ENCODE peak calls at places on chromosome 3, in five cellular contexts. S is HCT116, F is lung, H is WERI-Rb-1, R is GM23338. E is an unnamed sample.
A peak's percentile ranks its signal among the peaks of the same experiment; 100 is the strongest.

GRCh38 chr3:149435936-149436885 is 38.3 kb upstream of the TM4SF4 start:
- DNase-seq in S (no peak), F (no peak), H (no peak), R (peak; percentile 8), E (no peak)

GRCh38 chr3:160956785-160957184 is 148.4 kb downstream of the B3GALNT1 start:
- DNase-seq in S (no peak), F (no peak), H (no peak), R (peak; percentile 45), E (no peak)

GRCh38 chr3:108127301-108127988 is 36.6 kb upstream of the CD47 start:
- DNase-seq in S (no peak), F (no peak), H (no peak), R (no peak), E (no peak)

GRCh38 chr3:62923092-62923491 is 47.9 kb upstream of the CADPS start:
- DNase-seq in S (no peak), F (no peak), H (no peak), R (no peak), E (no peak)

GRCh38 chr3:188749010-188749617 is 422.7 kb upstream of the TPRG1 start:
- DNase-seq in S (peak; percentile 15), F (no peak), H (peak; percentile 45), R (peak; percentile 89), E (no peak)

GRCh38 chr3:182570934-182571594 is 222.2 kb upstream of the ATP11B start:
- DNase-seq in S (no peak), F (no peak), H (no peak), R (no peak), E (no peak)

GRCh38 chr3:112675349-112675748 is 34.4 kb upstream of the CCDC80 start:
- DNase-seq in S (no peak), F (no peak), H (no peak), R (no peak), E (no peak)

GRCh38 chr3:94293793-94294195 is 230.9 kb downstream of the NSUN3 start:
- DNase-seq in S (no peak), F (no peak), H (no peak), R (no peak), E (no peak)

GRCh38 chr3:73427018-73427750 is 197.6 kb downstream of the PDZRN3 start:
- DNase-seq in S (no peak), F (no peak), H (peak; percentile 14), R (no peak), E (no peak)

GRCh38 chr3:37256447-37256846 is 82.1 kb upstream of the LRRFIP2 start:
- DNase-seq in S (no peak), F (no peak), H (peak; percentile 24), R (peak; percentile 59), E (no peak)

GRCh38 chr3:49358884-49359225 is 702 bp upstream of the GPX1 start:
- DNase-seq in S (no peak), F (no peak), H (no peak), R (no peak), E (no peak)

GRCh38 chr3:29333520-29333919 is 52.6 kb downstream of the RBMS3 start:
- DNase-seq in S (no peak), F (no peak), H (no peak), R (no peak), E (no peak)

GRCh38 chr3:101195951-101196713 is 124.2 kb downstream of the IMPG2 start:
- DNase-seq in S (peak; percentile 48), F (no peak), H (no peak), R (peak; percentile 83), E (no peak)

GRCh38 chr3:36312351-36312750 is 68.0 kb upstream of the STAC start:
- DNase-seq in S (no peak), F (no peak), H (no peak), R (no peak), E (no peak)

GRCh38 chr3:26346497-26346896 is 276.1 kb upstream of the LRRC3B start:
- DNase-seq in S (no peak), F (no peak), H (no peak), R (no peak), E (no peak)

GRCh38 chr3:117200962-117201361 is 491.4 kb downstream of the TUSC7 start:
- DNase-seq in S (no peak), F (no peak), H (no peak), R (no peak), E (no peak)

GRCh38 chr3:169131695-169132464 is 531.6 kb downstream of the MECOM start:
- DNase-seq in S (no peak), F (no peak), H (no peak), R (no peak), E (no peak)

GRCh38 chr3:112579697-112580096 is 17.9 kb downstream of the SLC35A5 start:
- DNase-seq in S (no peak), F (no peak), H (no peak), R (no peak), E (no peak)

DNA sequence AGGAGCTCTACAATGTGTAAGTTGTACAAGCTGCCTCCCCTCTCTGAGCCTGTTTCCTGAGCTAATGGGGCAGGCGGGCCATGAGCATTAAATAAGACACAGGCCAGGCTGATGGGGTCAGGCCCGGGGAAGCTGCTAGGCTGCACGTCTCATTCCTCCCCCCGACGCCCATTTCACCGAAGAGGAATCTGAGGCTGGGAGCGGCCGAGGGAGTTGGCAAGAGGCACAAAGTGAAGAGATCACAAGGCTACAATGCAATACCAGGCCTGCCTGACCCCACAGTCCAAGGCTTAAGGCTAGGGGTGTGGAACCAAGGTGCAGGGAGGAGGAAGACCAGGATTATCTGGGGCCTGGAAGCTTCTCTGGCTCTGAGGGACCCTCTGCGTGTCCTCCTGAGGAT is 19.4 kb downstream of the PLXND1 start:
- DNase-seq in S (no peak), F (no peak), H (no peak), R (no peak), E (peak; percentile 75)
- H3K27ac ChIP-seq in S (no peak overlapping the region), F (no peak overlapping the region), H (no peak overlapping the region), R (no peak overlapping the region), E (peak overlapping the region; percentile 11)

GRCh38 chr3:4987374-4988296 is 8.4 kb downstream of the BHLHE40 start:
- DNase-seq in S (no peak), F (no peak), H (no peak), R (no peak), E (no peak)

GRCh38 chr3:4986175-4986610 is 7.0 kb downstream of the BHLHE40 start:
- DNase-seq in S (no peak), F (no peak), H (no peak), R (no peak), E (no peak)

GRCh38 chr3:4988815-4989648 is 9.8 kb downstream of the BHLHE40 start:
- DNase-seq in S (no peak), F (no peak), H (peak; percentile 88), R (no peak), E (peak; percentile 47)

GRCh38 chr3:4985330-4986174 is 6.3 kb downstream of the BHLHE40 start:
- DNase-seq in S (peak; percentile 77), F (no peak), H (peak; percentile 61), R (peak; percentile 28), E (peak; percentile 58)

DNA sequence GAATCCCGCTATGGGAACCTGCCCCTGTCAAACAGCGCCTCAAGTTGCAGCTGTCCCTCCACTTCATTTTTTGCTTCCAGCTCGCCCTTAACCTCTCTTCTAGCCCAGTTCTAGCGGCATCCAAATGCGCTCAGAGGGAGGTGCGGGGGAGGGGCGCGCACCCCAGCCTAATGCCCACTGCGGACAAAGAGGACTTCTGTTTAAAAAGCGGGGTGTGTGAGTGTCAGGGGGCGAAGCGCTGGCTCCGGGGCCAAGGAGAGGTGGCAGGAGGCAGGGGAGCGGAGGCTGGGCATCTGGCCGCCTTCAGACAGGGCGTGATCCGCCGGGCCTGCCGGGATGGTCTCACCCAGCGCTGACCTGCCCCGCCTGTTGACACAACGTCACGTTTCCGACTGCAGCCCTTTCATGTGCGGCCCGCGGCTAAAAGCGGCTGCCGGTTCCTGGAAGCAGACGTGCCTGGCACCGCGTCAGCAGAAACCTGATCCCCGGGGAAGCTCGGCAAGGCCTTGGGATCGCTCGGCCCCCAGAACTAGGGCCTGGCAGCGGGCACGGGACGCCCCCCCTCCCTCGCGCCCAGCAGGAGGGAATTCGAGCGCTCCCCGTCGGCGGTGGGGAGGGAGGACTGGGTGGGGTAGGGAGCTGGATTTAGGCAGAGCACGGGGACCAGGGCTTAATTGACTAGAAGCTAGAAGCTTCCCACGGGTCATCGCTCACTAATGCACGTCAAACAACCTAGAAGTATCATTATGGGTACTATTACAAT is 7.6 kb downstream of the BHLHE40 start:
- DNase-seq in S (peak; percentile 98), F (peak; percentile 97), H (peak; percentile 87), R (peak; percentile 97), E (peak; percentile 99)
- H3K27ac ChIP-seq in S (peak overlapping the region; percentile 46), F (peak overlapping the region; percentile 98), H (peak overlapping the region; percentile 84), R (no peak overlapping the region), E (peak overlapping the region; percentile 96)

DNA sequence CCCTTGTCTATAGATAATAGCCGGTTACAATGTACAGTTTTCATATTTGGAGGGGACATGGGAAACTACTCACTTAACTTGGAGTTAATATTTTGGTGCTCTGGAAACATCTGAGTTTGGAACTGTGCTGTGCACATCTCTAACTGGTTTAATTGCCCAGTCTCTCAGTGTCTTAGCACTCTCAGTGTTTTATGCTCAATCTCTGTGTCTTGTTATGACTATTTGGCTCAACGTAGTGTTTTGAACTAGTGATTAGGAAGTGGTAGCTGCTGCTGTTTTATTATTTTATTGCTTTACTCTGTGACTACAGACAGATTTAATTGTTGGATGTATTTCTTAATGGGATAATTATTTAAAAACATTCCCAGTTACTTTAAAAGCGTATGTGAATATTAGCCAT is 17.0 kb downstream of the FNDC3B start:
- DNase-seq in S (no peak), F (no peak), H (no peak), R (no peak), E (no peak)
- H3K27ac ChIP-seq in S (no peak overlapping the region), F (no peak overlapping the region), H (no peak overlapping the region), R (no peak overlapping the region), E (no peak overlapping the region)

GRCh38 chr3:153043729-153044314 is 118.2 kb upstream of the RAP2B start:
- DNase-seq in S (no peak), F (no peak), H (no peak), R (no peak), E (no peak)
- H3K27ac ChIP-seq in S (no peak overlapping the region), F (no peak overlapping the region), H (no peak overlapping the region), R (no peak overlapping the region), E (no peak overlapping the region)

DNA sequence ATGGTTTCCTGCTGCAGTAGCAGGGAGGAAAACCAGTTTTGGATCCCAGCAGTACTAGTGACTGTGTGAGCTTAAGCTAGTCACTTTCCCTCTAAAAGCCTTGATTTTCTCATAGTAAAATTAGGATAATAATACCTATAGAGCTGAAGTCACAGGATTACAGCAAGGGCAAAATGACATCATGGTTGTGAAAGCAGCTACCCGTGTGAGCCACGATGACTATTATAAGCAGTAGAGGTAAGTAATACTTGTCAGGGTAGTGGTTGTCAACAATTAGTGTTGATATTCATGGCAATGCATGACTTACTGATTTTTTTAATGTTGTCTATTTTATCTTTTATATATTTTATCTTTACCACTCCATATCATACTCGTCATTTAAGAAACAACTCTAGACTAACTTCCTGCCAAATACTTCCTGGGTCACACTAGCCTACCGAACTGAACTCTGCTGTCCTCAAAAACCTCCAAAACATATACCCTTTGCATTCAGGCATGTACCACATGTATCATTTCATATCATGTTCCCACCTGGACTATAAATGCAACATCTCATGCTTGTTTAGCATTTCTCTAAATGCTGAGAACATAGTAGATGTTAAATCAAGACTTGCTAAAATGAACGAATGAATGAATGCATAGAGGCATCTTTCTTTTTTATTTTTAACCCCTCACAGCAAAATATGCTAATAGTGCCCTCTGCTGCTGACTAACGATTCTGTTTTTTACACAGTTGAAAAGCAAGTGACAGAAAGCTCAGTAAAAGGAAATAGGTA is 172.6 kb downstream of the P3H2 start:
- DNase-seq in S (no peak), F (no peak), H (no peak), R (peak; percentile 67), E (no peak)
- H3K27ac ChIP-seq in S (no peak overlapping the region), F (no peak overlapping the region), H (no peak overlapping the region), R (no peak overlapping the region), E (no peak overlapping the region)